ENCODE peak calls at places on chromosome 18, in five cellular contexts. S, J, D, U and A are unnamed samples.

GRCh38 chr18:67590571-67591141 is 74.1 kb upstream of the DSEL start:
- DNase-seq in S (no peak), D (no peak), J (no peak), U (no peak), A (peak)

GRCh38 chr18:68984342-68984741 is 186.5 kb downstream of the CCDC102B start:
- DNase-seq in U (no peak), S (no peak), D (no peak), J (no peak), A (no peak)

GRCh38 chr18:28875059-28875458 is 698.1 kb upstream of the CDH2 start:
- DNase-seq in J (no peak), D (no peak), S (no peak), U (no peak), A (no peak)

GRCh38 chr18:52670903-52671302 is 330.9 kb downstream of the DCC start:
- DNase-seq in U (no peak), J (peak), S (peak), D (peak), A (peak)

GRCh38 chr18:35919179-35919578 is 53.3 kb upstream of the RMP24 start:
- DNase-seq in D (no peak), J (no peak), U (no peak), S (no peak), A (no peak)

GRCh38 chr18:56314396-56314795 is 324.0 kb downstream of the TXNL1 start:
- DNase-seq in S (no peak), U (no peak), J (no peak), D (no peak), A (no peak)

GRCh38 chr18:57137847-57138246 is 9.0 kb upstream of the BOD1L2 start:
- DNase-seq in S (no peak), J (no peak), U (no peak), D (no peak), A (no peak)

GRCh38 chr18:78901923-78902794 is 77.5 kb upstream of the SALL3 start:
- DNase-seq in U (no peak), J (no peak), D (no peak), S (no peak), A (no peak)

GRCh38 chr18:36786686-36787085 is 42.1 kb downstream of the TPGS2 start:
- DNase-seq in U (no peak), D (peak), S (no peak), J (no peak), A (no peak)

GRCh38 chr18:67417864-67418523 is 98.5 kb downstream of the DSEL start:
- DNase-seq in J (no peak), D (peak), S (peak), U (no peak), A (no peak)

GRCh38 chr18:34913837-34914755 is 127.1 kb upstream of the MAPRE2 start:
- DNase-seq in S (no peak), D (peak), U (no peak), J (no peak), A (no peak)

GRCh38 chr18:9838144-9838877 is 47.5 kb upstream of the TXNDC2 start:
- DNase-seq in D (no peak), J (no peak), S (no peak), U (no peak), A (peak)

GRCh38 chr18:36757081-36757480 is 71.7 kb downstream of the TPGS2 start:
- DNase-seq in U (peak), D (peak), S (peak), J (peak), A (peak)

GRCh38 chr18:76958692-76959341 is 136.5 kb downstream of the ZNF236 start:
- DNase-seq in D (no peak), J (peak), S (no peak), U (no peak), A (no peak)

GRCh38 chr18:48933578-48934399 is 17.0 kb downstream of the SMAD7 start:
- DNase-seq in U (no peak), J (no peak), D (no peak), S (no peak), A (no peak)

GRCh38 chr18:41326311-41326710 is 628.7 kb upstream of the PIK3C3 start:
- DNase-seq in D (no peak), J (no peak), U (no peak), S (no peak), A (no peak)

GRCh38 chr18:63188063-63188462 is 131.5 kb downstream of the BCL2 start:
- DNase-seq in D (no peak), U (no peak), J (no peak), S (no peak), A (no peak)

GRCh38 chr18:27483266-27483665 is 298.2 kb upstream of the CHST9 start:
- DNase-seq in U (no peak), J (no peak), D (no peak), S (no peak), A (peak)

GRCh38 chr18:69557246-69557781 is 156.6 kb downstream of the DOK6 start:
- DNase-seq in D (no peak), U (no peak), J (no peak), S (no peak), A (peak)

GRCh38 chr18:36255072-36255708 is 42.3 kb upstream of the FHOD3 start:
- DNase-seq in J (no peak), S (no peak), U (no peak), D (peak), A (peak)

GRCh38 chr18:48393170-48393569 is 16.0 kb downstream of the ZBTB7C start:
- DNase-seq in S (no peak), U (no peak), D (no peak), J (no peak), A (no peak)

GRCh38 chr18:11324510-11324909 is 175.1 kb upstream of the PIEZO2 start:
- DNase-seq in J (no peak), S (no peak), D (no peak), U (no peak), A (no peak)

GRCh38 chr18:8279931-8280330 is 329.3 kb upstream of the RAB12 start:
- DNase-seq in J (no peak), S (no peak), U (no peak), D (no peak), A (no peak)

GRCh38 chr18:9951022-9951859 is 37.4 kb downstream of the VAPA start:
- DNase-seq in D (peak), U (peak), S (peak), J (peak), A (peak)

GRCh38 chr18:9933865-9934264 is 20.0 kb downstream of the VAPA start:
- DNase-seq in S (no peak), D (no peak), J (no peak), U (no peak), A (no peak)

GRCh38 chr18:68991281-68991680 is 193.4 kb downstream of the CCDC102B start:
- DNase-seq in J (no peak), U (no peak), D (no peak), S (no peak), A (no peak)

GRCh38 chr18:36662000-36662399 is 166.8 kb downstream of the TPGS2 start:
- DNase-seq in J (no peak), U (no peak), D (no peak), S (no peak), A (peak)

GRCh38 chr18:34153711-34154110 is 71.0 kb downstream of the NOL4 start:
- DNase-seq in U (peak), S (no peak), J (peak), D (peak), A (no peak)

GRCh38 chr18:60984496-60984895 is 348.7 kb upstream of the CDH20 start:
- DNase-seq in U (no peak), S (no peak), J (no peak), D (no peak), A (no peak)

GRCh38 chr18:51617167-51617566 is 419.7 kb upstream of the MEX3C start:
- DNase-seq in U (no peak), J (no peak), D (no peak), S (peak), A (no peak)

GRCh38 chr18:23855721-23856120 is 158.8 kb upstream of the TTC39C start:
- DNase-seq in J (no peak), S (no peak), D (no peak), U (no peak), A (no peak)

GRCh38 chr18:23837591-23837990 is 148.3 kb downstream of the LAMA3 start:
- DNase-seq in U (no peak), D (no peak), S (no peak), J (no peak), A (no peak)

GRCh38 chr18:3861495-3861894 is 411.5 kb downstream of the TGIF1 start:
- DNase-seq in S (no peak), D (no peak), J (no peak), U (no peak), A (no peak)

GRCh38 chr18:3852321-3852720 is 402.3 kb downstream of the TGIF1 start:
- DNase-seq in D (no peak), U (no peak), S (no peak), J (no peak), A (peak)

GRCh38 chr18:3863006-3863405 is 413.0 kb downstream of the TGIF1 start:
- DNase-seq in S (no peak), J (no peak), D (no peak), U (no peak), A (no peak)

GRCh38 chr18:3855961-3856360 is 406.0 kb downstream of the TGIF1 start:
- DNase-seq in D (no peak), J (no peak), S (no peak), U (no peak), A (no peak)

DNA sequence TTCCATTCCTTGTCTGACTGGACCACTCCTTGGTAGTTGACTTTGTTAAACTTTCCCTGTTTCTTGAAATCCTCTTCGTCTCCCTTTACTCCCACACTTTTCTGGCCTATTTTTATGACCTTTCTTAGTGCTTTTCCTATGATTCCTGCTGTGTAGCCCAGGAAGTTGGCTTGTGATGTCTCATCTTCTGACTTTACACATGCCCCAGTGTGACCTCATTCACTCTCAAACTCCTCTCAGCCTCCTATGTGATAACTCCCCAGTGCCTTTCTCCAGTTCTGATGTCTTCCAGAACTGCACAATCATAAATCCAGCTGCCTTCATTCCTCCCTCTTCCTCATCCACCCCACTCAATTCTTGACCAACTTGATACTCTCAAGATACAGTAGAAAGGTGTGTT is 407.6 kb downstream of the TGIF1 start:
- DNase-seq in J (no peak), S (no peak), U (no peak), D (no peak), A (no peak)
- TF ChIP-seq REST in J (no peak), S (no peak), U (no peak), D (no peak), A (no peak)

GRCh38 chr18:58863539-58864145 is 1.0 kb upstream of the ZNF532 start:
- DNase-seq in S (no peak), U (no peak), J (peak), D (no peak), A (peak)
- TF ChIP-seq REST in S (no peak), U (no peak), J (no peak), D (no peak), A (no peak)

GRCh38 chr18:45684341-45685115 is 39.5 kb upstream of the SLC14A1 start:
- DNase-seq in U (no peak), D (no peak), J (no peak), S (no peak), A (no peak)
- TF ChIP-seq REST in U (no peak), D (no peak), J (no peak), S (no peak), A (no peak)

GRCh38 chr18:46497129-46497528 is 159.9 kb downstream of the LOXHD1 start:
- DNase-seq in U (no peak), J (no peak), D (peak), S (no peak), A (peak)
- TF ChIP-seq REST in U (peak), J (peak), D (peak), S (peak), A (peak)

GRCh38 chr18:31992836-31993575 is 25.6 kb upstream of the RNF125 start:
- DNase-seq in D (no peak), U (no peak), S (no peak), J (no peak), A (peak)
- TF ChIP-seq REST in D (no peak), U (no peak), S (no peak), J (no peak), A (no peak)

GRCh38 chr18:159037-159652 is 788 bp downstream of the USP14 start:
- DNase-seq in J (peak), U (no peak), S (peak), D (peak), A (peak)
- TF ChIP-seq REST in J (no peak), U (no peak), S (no peak), D (no peak), A (no peak)

GRCh38 chr18:47248610-47249343 is 2.7 kb downstream of the SKOR2 start:
- DNase-seq in D (no peak), U (no peak), J (peak), S (no peak), A (peak)

GRCh38 chr18:47246027-47246971 is 5.2 kb downstream of the SKOR2 start:
- DNase-seq in D (no peak), U (no peak), J (no peak), S (no peak), A (peak)

GRCh38 chr18:47247036-47247832 is 4.2 kb downstream of the SKOR2 start:
- DNase-seq in J (peak), D (no peak), S (no peak), U (no peak), A (peak)

GRCh38 chr18:47249602-47250001 is 1.9 kb downstream of the SKOR2 start:
- DNase-seq in U (no peak), D (no peak), J (no peak), S (no peak), A (no peak)

GRCh38 chr18:47247833-47248609 is 3.4 kb downstream of the SKOR2 start:
- DNase-seq in D (no peak), J (peak), U (no peak), S (no peak), A (peak)
- TF ChIP-seq REST in D (no peak), J (no peak), U (no peak), S (no peak), A (no peak)

DNA sequence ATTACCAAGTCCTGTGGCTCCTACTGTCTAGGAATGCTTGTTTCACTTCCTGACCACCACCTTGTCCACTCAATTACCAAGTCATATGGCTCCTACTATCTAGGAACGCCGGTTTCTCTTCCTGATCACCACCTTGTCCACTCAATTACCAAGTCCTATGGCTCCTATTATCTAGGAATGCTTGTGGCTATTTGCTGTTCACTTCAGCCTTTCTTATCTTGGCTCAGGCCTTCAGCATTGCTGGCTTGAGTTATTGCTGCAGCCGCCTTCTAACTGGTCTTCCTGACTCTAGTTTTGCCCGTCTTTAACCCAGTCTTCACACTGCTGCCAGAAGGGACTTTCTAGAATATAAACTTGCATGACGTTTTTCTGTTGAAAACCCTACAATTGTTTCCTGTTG is 82.5 kb upstream of the GAREM1 start:
- DNase-seq in S (no peak), U (no peak), J (no peak), D (no peak), A (no peak)
- TF ChIP-seq REST in S (no peak), U (no peak), J (no peak), D (no peak), A (no peak)